ENCODE peak calls at places on chromosomes 3 and 15, in six cellular contexts. Z is IMR-90, Y is mesenchymal stem cell, W is trophoblast cell, D is H9, T is H1. H is an unnamed sample.

GRCh38 chr15:92574161-92574560 is 81.4 kb downstream of the FAM174B start:
- DNase-seq in Z (no peak), Y (no peak), W (no peak), D (no peak), T (no peak), H (no peak)

GRCh38 chr3:99669879-99670555 is 31.6 kb downstream of the COL8A1 start:
- DNase-seq in Z (peak), Y (peak), W (no peak), D (no peak), T (no peak), H (no peak)

GRCh38 chr15:98123297-98123696 is 162.8 kb downstream of the ARRDC4 start:
- DNase-seq in Z (no peak), Y (no peak), W (no peak), D (no peak), T (no peak), H (no peak)

GRCh38 chr3:79664444-79664843 is 103.4 kb downstream of the ROBO1 start:
- DNase-seq in Z (no peak), Y (no peak), W (no peak), D (no peak), T (no peak), H (no peak)

GRCh38 chr3:81723732-81724313 is 37.6 kb downstream of the GBE1 start:
- DNase-seq in Z (peak), Y (peak), W (no peak), D (no peak), T (no peak), H (no peak)

GRCh38 chr3:195738274-195739044 is 17.7 kb downstream of the MUC20 start:
- DNase-seq in Z (no peak), Y (no peak), W (no peak), D (no peak), T (no peak), H (no peak)

GRCh38 chr3:76132154-76132470 is 346.8 kb upstream of the ZNF717 start:
- DNase-seq in Z (no peak), Y (no peak), W (no peak), D (no peak), T (no peak), H (no peak)

GRCh38 chr15:62141643-62142588 is 23.2 kb downstream of the C2CD4B start:
- DNase-seq in Z (no peak), Y (no peak), W (no peak), D (no peak), T (no peak), H (no peak)

GRCh38 chr3:137199678-137200077 is 241.9 kb downstream of the IL20RB start:
- DNase-seq in Z (no peak), Y (no peak), W (no peak), D (no peak), T (no peak), H (no peak)

GRCh38 chr15:93298901-93299300 is 209.9 kb upstream of the RGMA start:
- DNase-seq in Z (no peak), Y (no peak), W (no peak), D (no peak), T (no peak), H (no peak)

GRCh38 chr3:112083239-112083638 is 3.0 kb upstream of the C3orf52 start:
- DNase-seq in Z (no peak), Y (no peak), W (no peak), D (no peak), T (no peak), H (no peak)

GRCh38 chr3:65548848-65549625 is 489.7 kb downstream of the MAGI1 start:
- DNase-seq in Z (no peak), Y (peak), W (no peak), D (peak), T (no peak), H (peak)

GRCh38 chr15:30985081-30985531 is 6.3 kb downstream of the MTMR10 start:
- DNase-seq in Z (peak), Y (no peak), W (peak), D (no peak), T (no peak), H (no peak)

GRCh38 chr3:126990890-126991289 is 8.0 kb downstream of the PLXNA1 start:
- DNase-seq in Z (no peak), Y (no peak), W (no peak), D (no peak), T (no peak), H (no peak)

GRCh38 chr15:80891006-80891405 is 98.6 kb downstream of the MESD start:
- DNase-seq in Z (no peak), Y (no peak), W (no peak), D (no peak), T (no peak), H (no peak)

GRCh38 chr3:172138031-172138538 is 98.7 kb downstream of the FNDC3B start:
- DNase-seq in Z (no peak), Y (peak), W (no peak), D (no peak), T (no peak), H (no peak)

GRCh38 chr15:77568960-77569646 is 63.6 kb downstream of the LINGO1 start:
- DNase-seq in Z (peak), Y (peak), W (peak), D (no peak), T (no peak), H (no peak)

GRCh38 chr15:79091204-79091867 is 756 bp upstream of the RASGRF1 start:
- DNase-seq in Z (peak), Y (peak), W (peak), D (peak), T (no peak), H (peak)

GRCh38 chr3:127588675-127589577 is 1.6 kb downstream of the TPRA1 start:
- DNase-seq in Z (peak), Y (peak), W (peak), D (peak), T (no peak), H (no peak)

GRCh38 chr3:24740367-24740766 is 245.7 kb upstream of the THRB start:
- DNase-seq in Z (no peak), Y (no peak), W (no peak), D (no peak), T (no peak), H (no peak)

GRCh38 chr3:194318511-194319161 is 32.5 kb downstream of the CPN2 start:
- DNase-seq in Z (no peak), Y (no peak), W (no peak), D (no peak), T (no peak), H (no peak)

GRCh38 chr3:97979610-97980009 is 7.4 kb upstream of the RIOX2 start:
- DNase-seq in Z (no peak), Y (no peak), W (no peak), D (peak), T (no peak), H (no peak)

GRCh38 chr15:56242576-56243116 is 1.0 kb downstream of the RFX7 start:
- DNase-seq in Z (no peak), Y (peak), W (no peak), D (no peak), T (no peak), H (peak)
- H3K9ac ChIP-seq in Z (peak), Y (peak), W (no peak), D (peak), T (peak), H (peak)

DNA sequence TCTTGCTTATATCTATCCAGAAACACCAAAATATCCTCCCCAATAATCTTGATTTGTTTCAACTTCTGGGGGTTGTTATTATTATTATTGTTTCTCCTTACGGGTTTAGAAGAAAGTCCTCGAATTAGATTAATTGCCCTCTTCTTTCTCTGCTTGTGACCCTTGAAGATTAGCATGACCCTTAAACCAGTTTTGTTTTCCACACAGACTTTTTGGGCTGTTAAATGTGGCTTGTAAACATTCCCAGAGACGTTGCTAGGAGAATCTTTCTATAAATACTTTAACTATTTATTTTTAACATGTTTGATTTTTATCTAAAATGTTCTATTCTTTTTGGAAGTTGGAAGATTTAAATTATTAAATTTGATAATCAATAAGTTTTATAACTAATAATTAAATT is 4.3 kb upstream of the SUCNR1 start:
- DNase-seq in Z (no peak), Y (peak), W (no peak), D (no peak), T (no peak), H (no peak)
- H2AFZ ChIP-seq in Z (no peak), Y (no peak), W (no peak), D (no peak), T (no peak), H (no peak)

GRCh38 chr3:154765241-154765640 is 314.9 kb upstream of the MME start:
- DNase-seq in Z (no peak), Y (no peak), W (no peak), D (no peak), T (no peak), H (no peak)
- H3K14ac ChIP-seq in Z (no peak), Y (no peak), W (no peak), D (no peak), T (no peak), H (no peak)

GRCh38 chr3:183449791-183450190 is 21.4 kb upstream of the MCF2L2 start:
- DNase-seq in Z (peak), Y (no peak), W (peak), D (no peak), T (no peak), H (no peak)
- H3K9ac ChIP-seq in Z (peak), Y (peak), W (no peak), D (no peak), T (no peak), H (no peak)

GRCh38 chr3:47476644-47477199 is 981 bp upstream of the SCAP start:
- DNase-seq in Z (no peak), Y (no peak), W (no peak), D (no peak), T (no peak), H (no peak)
- H2AFZ ChIP-seq in Z (peak), Y (no peak), W (no peak), D (no peak), T (no peak), H (peak)